ENCODE peak calls at places on chromosomes 3 and 15, in six cellular contexts. One of them, this sample, is unnamed.

GRCh38 chr3:184261270-184262165 is at the start of gene CAMK2N2:
- DNase-seq in fibroblast of lung: peak; percentile 60
- DNase-seq in endothelial cell of umbilical vein: no peak
- DNase-seq in cardiac fibroblast: peak; percentile 47
- DNase-seq in heart right ventricle: peak; percentile 22
- DNase-seq in naive thymus-derived CD4-positive, alpha-beta T cell: peak; percentile 26
- DNase-seq in this sample: no peak

GRCh38 chr3:31980530-31981205 is 394 bp downstream of the OSBPL10 start:
- DNase-seq in fibroblast of lung: peak; percentile 66
- DNase-seq in endothelial cell of umbilical vein: peak; percentile 69
- DNase-seq in cardiac fibroblast: peak; percentile 57
- DNase-seq in heart right ventricle: peak; percentile 27
- DNase-seq in naive thymus-derived CD4-positive, alpha-beta T cell: peak; percentile 20
- DNase-seq in this sample: no peak

GRCh38 chr3:140147965-140148490 is 213.0 kb downstream of the CLSTN2 start:
- DNase-seq in fibroblast of lung: no peak
- DNase-seq in endothelial cell of umbilical vein: no peak
- DNase-seq in cardiac fibroblast: no peak
- DNase-seq in heart right ventricle: no peak
- DNase-seq in naive thymus-derived CD4-positive, alpha-beta T cell: no peak
- DNase-seq in this sample: no peak

GRCh38 chr15:35696767-35697231 is 150.8 kb upstream of the DPH6 start:
- DNase-seq in fibroblast of lung: peak; percentile 94
- DNase-seq in endothelial cell of umbilical vein: peak; percentile 90
- DNase-seq in cardiac fibroblast: peak; percentile 94
- DNase-seq in heart right ventricle: no peak
- DNase-seq in naive thymus-derived CD4-positive, alpha-beta T cell: no peak
- DNase-seq in this sample: peak; percentile 69

GRCh38 chr15:71215126-71215894 is 100.0 kb downstream of the THSD4 start:
- DNase-seq in fibroblast of lung: no peak
- DNase-seq in endothelial cell of umbilical vein: no peak
- DNase-seq in cardiac fibroblast: no peak
- DNase-seq in heart right ventricle: no peak
- DNase-seq in naive thymus-derived CD4-positive, alpha-beta T cell: no peak
- DNase-seq in this sample: no peak

GRCh38 chr15:41804920-41805666 is 22.8 kb upstream of the JMJD7 start:
- DNase-seq in fibroblast of lung: no peak
- DNase-seq in endothelial cell of umbilical vein: peak; percentile 71
- DNase-seq in cardiac fibroblast: no peak
- DNase-seq in heart right ventricle: no peak
- DNase-seq in naive thymus-derived CD4-positive, alpha-beta T cell: no peak
- DNase-seq in this sample: no peak

GRCh38 chr15:101664303-101664913 is 12.2 kb upstream of the TM2D3 start:
- DNase-seq in fibroblast of lung: no peak
- DNase-seq in endothelial cell of umbilical vein: no peak
- DNase-seq in cardiac fibroblast: no peak
- DNase-seq in heart right ventricle: no peak
- DNase-seq in naive thymus-derived CD4-positive, alpha-beta T cell: no peak
- DNase-seq in this sample: no peak

GRCh38 chr15:42605281-42605744 is 29.9 kb downstream of the STARD9 start:
- DNase-seq in fibroblast of lung: peak; percentile 36
- DNase-seq in endothelial cell of umbilical vein: peak; percentile 81
- DNase-seq in cardiac fibroblast: peak; percentile 58
- DNase-seq in heart right ventricle: peak; percentile 25
- DNase-seq in naive thymus-derived CD4-positive, alpha-beta T cell: no peak
- DNase-seq in this sample: peak; percentile 67

GRCh38 chr3:61253756-61254155 is 2.5 kb upstream of the FHIT start:
- DNase-seq in fibroblast of lung: no peak
- DNase-seq in endothelial cell of umbilical vein: no peak
- DNase-seq in cardiac fibroblast: no peak
- DNase-seq in heart right ventricle: no peak
- DNase-seq in naive thymus-derived CD4-positive, alpha-beta T cell: no peak
- DNase-seq in this sample: no peak

GRCh38 chr3:182912476-182912875 is 67.9 kb downstream of the DCUN1D1 start:
- DNase-seq in fibroblast of lung: no peak
- DNase-seq in endothelial cell of umbilical vein: no peak
- DNase-seq in cardiac fibroblast: no peak
- DNase-seq in heart right ventricle: no peak
- DNase-seq in naive thymus-derived CD4-positive, alpha-beta T cell: no peak
- DNase-seq in this sample: no peak

GRCh38 chr3:149600619-149601018 is 57.2 kb downstream of the WWTR1 start:
- DNase-seq in fibroblast of lung: peak; percentile 59
- DNase-seq in endothelial cell of umbilical vein: peak; percentile 91
- DNase-seq in cardiac fibroblast: no peak
- DNase-seq in heart right ventricle: no peak
- DNase-seq in naive thymus-derived CD4-positive, alpha-beta T cell: no peak
- DNase-seq in this sample: no peak

GRCh38 chr3:96843505-96844203 is 29.3 kb downstream of the EPHA6 start:
- DNase-seq in fibroblast of lung: no peak
- DNase-seq in endothelial cell of umbilical vein: no peak
- DNase-seq in cardiac fibroblast: peak; percentile 1
- DNase-seq in heart right ventricle: no peak
- DNase-seq in naive thymus-derived CD4-positive, alpha-beta T cell: no peak
- DNase-seq in this sample: no peak

GRCh38 chr15:89075846-89076245 is 12.4 kb upstream of the ABHD2 start:
- DNase-seq in fibroblast of lung: no peak
- DNase-seq in endothelial cell of umbilical vein: no peak
- DNase-seq in cardiac fibroblast: no peak
- DNase-seq in heart right ventricle: no peak
- DNase-seq in naive thymus-derived CD4-positive, alpha-beta T cell: no peak
- DNase-seq in this sample: no peak

GRCh38 chr3:124428372-124429128 is 301.7 kb upstream of the UMPS start:
- DNase-seq in fibroblast of lung: peak; percentile 3
- DNase-seq in endothelial cell of umbilical vein: peak; percentile 10
- DNase-seq in cardiac fibroblast: no peak
- DNase-seq in heart right ventricle: no peak
- DNase-seq in naive thymus-derived CD4-positive, alpha-beta T cell: no peak
- DNase-seq in this sample: no peak

GRCh38 chr3:36864180-36865053 is 80.4 kb downstream of the TRANK1 start:
- DNase-seq in fibroblast of lung: no peak
- DNase-seq in endothelial cell of umbilical vein: peak; percentile 8
- DNase-seq in cardiac fibroblast: no peak
- DNase-seq in heart right ventricle: no peak
- DNase-seq in naive thymus-derived CD4-positive, alpha-beta T cell: no peak
- DNase-seq in this sample: no peak

GRCh38 chr15:29100486-29101000 is 169.1 kb downstream of the NSMCE3 start:
- DNase-seq in fibroblast of lung: no peak
- DNase-seq in endothelial cell of umbilical vein: no peak
- DNase-seq in cardiac fibroblast: no peak
- DNase-seq in heart right ventricle: no peak
- DNase-seq in naive thymus-derived CD4-positive, alpha-beta T cell: no peak
- DNase-seq in this sample: no peak

GRCh38 chr15:65287515-65287845 is 797 bp upstream of the PARP16 start:
- DNase-seq in fibroblast of lung: no peak
- DNase-seq in endothelial cell of umbilical vein: no peak
- DNase-seq in cardiac fibroblast: no peak
- DNase-seq in heart right ventricle: no peak
- DNase-seq in naive thymus-derived CD4-positive, alpha-beta T cell: no peak
- DNase-seq in this sample: no peak
- H3K4me3 ChIP-seq in fibroblast of lung: no peak overlapping the region
- H3K4me3 ChIP-seq in endothelial cell of umbilical vein: no peak overlapping the region
- H3K4me3 ChIP-seq in cardiac fibroblast: no peak overlapping the region
- H3K4me3 ChIP-seq in heart right ventricle: no peak overlapping the region
- H3K4me3 ChIP-seq in naive thymus-derived CD4-positive, alpha-beta T cell: peak overlapping the region; percentile 68
- H3K4me3 ChIP-seq in this sample: no peak overlapping the region

GRCh38 chr3:172549144-172549543 is 25.9 kb upstream of the TNFSF10 start:
- DNase-seq in fibroblast of lung: peak; percentile 25
- DNase-seq in endothelial cell of umbilical vein: no peak
- DNase-seq in cardiac fibroblast: no peak
- DNase-seq in heart right ventricle: no peak
- DNase-seq in naive thymus-derived CD4-positive, alpha-beta T cell: no peak
- DNase-seq in this sample: no peak
- H3K4me3 ChIP-seq in fibroblast of lung: no peak overlapping the region
- H3K4me3 ChIP-seq in endothelial cell of umbilical vein: no peak overlapping the region
- H3K4me3 ChIP-seq in cardiac fibroblast: no peak overlapping the region
- H3K4me3 ChIP-seq in heart right ventricle: no peak overlapping the region
- H3K4me3 ChIP-seq in naive thymus-derived CD4-positive, alpha-beta T cell: no peak overlapping the region
- H3K4me3 ChIP-seq in this sample: no peak overlapping the region

GRCh38 chr3:79415351-79415750 is 352.4 kb downstream of the ROBO1 start:
- DNase-seq in fibroblast of lung: peak; percentile 73
- DNase-seq in endothelial cell of umbilical vein: no peak
- DNase-seq in cardiac fibroblast: no peak
- DNase-seq in heart right ventricle: no peak
- DNase-seq in naive thymus-derived CD4-positive, alpha-beta T cell: no peak
- DNase-seq in this sample: no peak

GRCh38 chr3:79423417-79423816 is 344.4 kb downstream of the ROBO1 start:
- DNase-seq in fibroblast of lung: no peak
- DNase-seq in endothelial cell of umbilical vein: no peak
- DNase-seq in cardiac fibroblast: no peak
- DNase-seq in heart right ventricle: no peak
- DNase-seq in naive thymus-derived CD4-positive, alpha-beta T cell: no peak
- DNase-seq in this sample: no peak

GRCh38 chr3:79421273-79421672 is 346.5 kb downstream of the ROBO1 start:
- DNase-seq in fibroblast of lung: no peak
- DNase-seq in endothelial cell of umbilical vein: no peak
- DNase-seq in cardiac fibroblast: no peak
- DNase-seq in heart right ventricle: no peak
- DNase-seq in naive thymus-derived CD4-positive, alpha-beta T cell: no peak
- DNase-seq in this sample: no peak

GRCh38 chr3:79414821-79415220 is 353.0 kb downstream of the ROBO1 start:
- DNase-seq in fibroblast of lung: peak; percentile 70
- DNase-seq in endothelial cell of umbilical vein: no peak
- DNase-seq in cardiac fibroblast: peak; percentile 71
- DNase-seq in heart right ventricle: no peak
- DNase-seq in naive thymus-derived CD4-positive, alpha-beta T cell: no peak
- DNase-seq in this sample: no peak

DNA sequence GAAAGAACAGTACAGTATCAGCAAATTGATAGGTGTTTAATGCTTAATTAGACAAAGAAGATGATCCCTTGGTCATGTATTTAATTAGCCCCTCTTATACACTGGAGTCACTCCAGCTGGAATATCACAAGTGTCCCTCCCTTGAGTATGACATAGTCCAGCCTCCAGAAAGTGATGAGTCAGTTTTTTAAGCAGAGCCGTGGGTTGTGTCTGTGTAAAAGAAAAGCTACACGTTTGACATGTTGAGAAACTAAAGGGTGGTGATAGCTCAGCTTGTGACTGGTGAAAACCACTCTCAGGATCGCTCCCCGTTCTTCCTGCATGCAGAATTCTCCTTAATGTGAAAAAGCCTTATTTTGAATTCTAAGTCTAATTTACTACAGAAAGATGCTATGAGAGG is 348.6 kb downstream of the ROBO1 start:
- DNase-seq in fibroblast of lung: peak; percentile 17
- DNase-seq in endothelial cell of umbilical vein: no peak
- DNase-seq in cardiac fibroblast: peak; percentile 29
- DNase-seq in heart right ventricle: no peak
- DNase-seq in naive thymus-derived CD4-positive, alpha-beta T cell: no peak
- DNase-seq in this sample: no peak
- H3K4me3 ChIP-seq in fibroblast of lung: no peak overlapping the region
- H3K4me3 ChIP-seq in endothelial cell of umbilical vein: no peak overlapping the region
- H3K4me3 ChIP-seq in cardiac fibroblast: no peak overlapping the region
- H3K4me3 ChIP-seq in heart right ventricle: no peak overlapping the region
- H3K4me3 ChIP-seq in naive thymus-derived CD4-positive, alpha-beta T cell: no peak overlapping the region
- H3K4me3 ChIP-seq in this sample: no peak overlapping the region

DNA sequence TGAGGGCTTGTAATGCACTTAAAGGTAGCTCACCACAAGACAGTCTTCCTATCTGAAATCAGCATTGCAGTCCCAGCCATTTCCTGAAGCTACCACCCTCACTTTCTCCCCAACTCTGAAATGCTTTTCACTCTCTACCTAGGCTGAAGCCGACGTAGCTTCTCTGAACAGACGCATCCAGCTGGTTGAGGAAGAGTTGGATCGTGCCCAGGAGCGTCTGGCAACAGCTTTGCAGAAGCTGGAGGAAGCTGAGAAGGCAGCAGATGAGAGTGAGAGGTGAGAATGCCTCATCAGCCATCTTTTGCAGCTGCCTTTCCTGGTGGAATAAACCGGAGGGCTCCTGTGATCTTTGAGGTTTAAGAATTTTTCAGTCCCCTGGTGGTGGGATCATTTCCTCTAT is 14.3 kb downstream of the TPM1 start:
- DNase-seq in fibroblast of lung: peak; percentile 66
- DNase-seq in endothelial cell of umbilical vein: no peak
- DNase-seq in cardiac fibroblast: peak; percentile 50
- DNase-seq in heart right ventricle: no peak
- DNase-seq in naive thymus-derived CD4-positive, alpha-beta T cell: no peak
- DNase-seq in this sample: no peak
- H3K4me3 ChIP-seq in fibroblast of lung: no peak overlapping the region
- H3K4me3 ChIP-seq in endothelial cell of umbilical vein: no peak overlapping the region
- H3K4me3 ChIP-seq in cardiac fibroblast: no peak overlapping the region
- H3K4me3 ChIP-seq in heart right ventricle: no peak overlapping the region
- H3K4me3 ChIP-seq in naive thymus-derived CD4-positive, alpha-beta T cell: no peak overlapping the region
- H3K4me3 ChIP-seq in this sample: no peak overlapping the region

GRCh38 chr15:60128710-60129109 is 124.6 kb downstream of the FOXB1 start:
- DNase-seq in fibroblast of lung: no peak
- DNase-seq in endothelial cell of umbilical vein: no peak
- DNase-seq in cardiac fibroblast: no peak
- DNase-seq in heart right ventricle: no peak
- DNase-seq in naive thymus-derived CD4-positive, alpha-beta T cell: no peak
- DNase-seq in this sample: no peak
- H3K4me3 ChIP-seq in fibroblast of lung: no peak overlapping the region
- H3K4me3 ChIP-seq in endothelial cell of umbilical vein: no peak overlapping the region
- H3K4me3 ChIP-seq in cardiac fibroblast: no peak overlapping the region
- H3K4me3 ChIP-seq in heart right ventricle: no peak overlapping the region
- H3K4me3 ChIP-seq in naive thymus-derived CD4-positive, alpha-beta T cell: no peak overlapping the region
- H3K4me3 ChIP-seq in this sample: no peak overlapping the region

GRCh38 chr15:65049418-65049840 is 4.2 kb downstream of the SLC51B start:
- DNase-seq in fibroblast of lung: peak; percentile 92
- DNase-seq in endothelial cell of umbilical vein: peak; percentile 92
- DNase-seq in cardiac fibroblast: peak; percentile 94
- DNase-seq in heart right ventricle: peak; percentile 95
- DNase-seq in naive thymus-derived CD4-positive, alpha-beta T cell: peak; percentile 89
- DNase-seq in this sample: peak; percentile 93
- H3K4me3 ChIP-seq in fibroblast of lung: peak overlapping the region; percentile 35
- H3K4me3 ChIP-seq in endothelial cell of umbilical vein: peak overlapping the region; percentile 2
- H3K4me3 ChIP-seq in cardiac fibroblast: peak overlapping the region; percentile 26
- H3K4me3 ChIP-seq in heart right ventricle: peak overlapping the region; percentile 44
- H3K4me3 ChIP-seq in naive thymus-derived CD4-positive, alpha-beta T cell: peak overlapping the region; percentile 62
- H3K4me3 ChIP-seq in this sample: peak overlapping the region; percentile 33

GRCh38 chr3:197028711-197029510 is 706 bp downstream of the MELTF start:
- DNase-seq in fibroblast of lung: no peak
- DNase-seq in endothelial cell of umbilical vein: no peak
- DNase-seq in cardiac fibroblast: no peak
- DNase-seq in heart right ventricle: no peak
- DNase-seq in naive thymus-derived CD4-positive, alpha-beta T cell: no peak
- DNase-seq in this sample: no peak

GRCh38 chr3:197027896-197028710 is 1.5 kb downstream of the MELTF start:
- DNase-seq in fibroblast of lung: no peak
- DNase-seq in endothelial cell of umbilical vein: no peak
- DNase-seq in cardiac fibroblast: no peak
- DNase-seq in heart right ventricle: no peak
- DNase-seq in naive thymus-derived CD4-positive, alpha-beta T cell: no peak
- DNase-seq in this sample: no peak

GRCh38 chr3:197031315-197032285 is 2.0 kb upstream of the MELTF start:
- DNase-seq in fibroblast of lung: peak; percentile 98
- DNase-seq in endothelial cell of umbilical vein: peak; percentile 93
- DNase-seq in cardiac fibroblast: peak; percentile 99
- DNase-seq in heart right ventricle: peak; percentile 91
- DNase-seq in naive thymus-derived CD4-positive, alpha-beta T cell: no peak
- DNase-seq in this sample: peak; percentile 87

GRCh38 chr3:197030379-197031314 is 1.0 kb upstream of the MELTF start:
- DNase-seq in fibroblast of lung: no peak
- DNase-seq in endothelial cell of umbilical vein: no peak
- DNase-seq in cardiac fibroblast: no peak
- DNase-seq in heart right ventricle: no peak
- DNase-seq in naive thymus-derived CD4-positive, alpha-beta T cell: no peak
- DNase-seq in this sample: no peak

GRCh38 chr3:197029511-197030167 is at the start of gene MELTF:
- DNase-seq in fibroblast of lung: peak; percentile 49
- DNase-seq in endothelial cell of umbilical vein: peak; percentile 25
- DNase-seq in cardiac fibroblast: peak; percentile 57
- DNase-seq in heart right ventricle: no peak
- DNase-seq in naive thymus-derived CD4-positive, alpha-beta T cell: peak; percentile 50
- DNase-seq in this sample: no peak
- H3K4me3 ChIP-seq in fibroblast of lung: peak within 1 kb of the TSS; percentile 19
- H3K4me3 ChIP-seq in endothelial cell of umbilical vein: no peak within 1 kb of the TSS
- H3K4me3 ChIP-seq in cardiac fibroblast: peak within 1 kb of the TSS; percentile 44
- H3K4me3 ChIP-seq in heart right ventricle: peak within 1 kb of the TSS; percentile 65
- H3K4me3 ChIP-seq in naive thymus-derived CD4-positive, alpha-beta T cell: peak within 1 kb of the TSS; percentile 51
- H3K4me3 ChIP-seq in this sample: peak within 1 kb of the TSS; percentile 38

GRCh38 chr15:64774556-64775523 is 549 bp downstream of the RBPMS2 start:
- DNase-seq in fibroblast of lung: peak; percentile 14
- DNase-seq in endothelial cell of umbilical vein: peak; percentile 25
- DNase-seq in cardiac fibroblast: no peak
- DNase-seq in heart right ventricle: peak; percentile 28
- DNase-seq in naive thymus-derived CD4-positive, alpha-beta T cell: no peak
- DNase-seq in this sample: no peak
- H3K4me3 ChIP-seq in fibroblast of lung: no peak overlapping the region
- H3K4me3 ChIP-seq in endothelial cell of umbilical vein: peak overlapping the region; percentile 39
- H3K4me3 ChIP-seq in cardiac fibroblast: peak overlapping the region; percentile 24
- H3K4me3 ChIP-seq in heart right ventricle: peak overlapping the region; percentile 61
- H3K4me3 ChIP-seq in naive thymus-derived CD4-positive, alpha-beta T cell: no peak overlapping the region
- H3K4me3 ChIP-seq in this sample: peak overlapping the region; percentile 21

This sample was measured in HFF-Myc.